ENCODE peak calls at places on chromosomes 2 and 18, in ten cellular contexts. P, A, Y, K, N, R, U, Z, L and J are unnamed samples.

GRCh38 chr18:49021433-49022129 is 70.8 kb upstream of the SMAD7 start:
- DNase-seq in P (peak), A (peak), Y (peak), K (peak), N (peak), R (no peak), U (peak), Z (no peak), L (peak), J (peak)

GRCh38 chr2:113962692-113963480 is 73.0 kb downstream of the ACTR3 start:
- DNase-seq in P (no peak), A (no peak), Y (no peak), K (no peak), N (no peak), R (peak), U (no peak), Z (no peak), L (peak), J (no peak)

GRCh38 chr18:8773980-8774379 is 68.6 kb downstream of the MTCL1 start:
- DNase-seq in P (no peak), A (no peak), Y (no peak), K (no peak), N (no peak), R (no peak), U (no peak), Z (no peak), L (peak), J (no peak)

GRCh38 chr2:106534471-106534870 is 47.3 kb downstream of the CD8B2 start:
- DNase-seq in P (no peak), A (no peak), Y (no peak), K (no peak), N (no peak), R (no peak), U (no peak), Z (peak), L (no peak), J (no peak)

GRCh38 chr18:47815486-47816270 is 114.8 kb downstream of the SMAD2 start:
- DNase-seq in P (no peak), A (no peak), Y (no peak), K (peak), N (no peak), R (no peak), U (no peak), Z (no peak), L (no peak), J (peak)

GRCh38 chr2:54631755-54632154 is 91.7 kb upstream of the EML6 start:
- DNase-seq in P (no peak), A (peak), Y (no peak), K (no peak), N (no peak), R (no peak), U (no peak), Z (no peak), L (no peak), J (no peak)

GRCh38 chr2:178891265-178891958 is 84.2 kb upstream of the TTN start:
- DNase-seq in P (peak), A (peak), Y (peak), K (peak), N (peak), R (no peak), U (no peak), Z (peak), L (peak), J (peak)

GRCh38 chr18:73980289-73980979 is 167.2 kb downstream of the FBXO15 start:
- DNase-seq in P (no peak), A (peak), Y (peak), K (peak), N (no peak), R (no peak), U (no peak), Z (peak), L (peak), J (no peak)

GRCh38 chr2:100401268-100401667 is 16.2 kb downstream of the CHST10 start:
- DNase-seq in P (no peak), A (no peak), Y (no peak), K (no peak), N (no peak), R (no peak), U (no peak), Z (no peak), L (no peak), J (no peak)

GRCh38 chr2:55961318-55961911 is 37.8 kb upstream of the EFEMP1 start:
- DNase-seq in P (peak), A (peak), Y (no peak), K (peak), N (no peak), R (no peak), U (no peak), Z (no peak), L (peak), J (peak)

GRCh38 chr2:48092846-48093498 is 186.7 kb upstream of the FBXO11 start:
- DNase-seq in P (no peak), A (no peak), Y (no peak), K (no peak), N (no peak), R (no peak), U (no peak), Z (no peak), L (peak), J (no peak)

GRCh38 chr2:43230481-43230880 is 4.1 kb upstream of the ZFP36L2 start:
- DNase-seq in P (peak), A (no peak), Y (no peak), K (no peak), N (no peak), R (no peak), U (no peak), Z (no peak), L (no peak), J (no peak)
- TF ChIP-seq CTCF in P (peak), A (no peak), Y (no peak), K (no peak), N (no peak), R (no peak), U (no peak), Z (no peak), L (no peak), J (no peak)

GRCh38 chr2:237520290-237520689 is 33.2 kb downstream of the MLPH start:
- DNase-seq in P (no peak), A (no peak), Y (no peak), K (no peak), N (no peak), R (no peak), U (no peak), Z (no peak), L (no peak), J (no peak)
- TF ChIP-seq CTCF in P (no peak), A (no peak), Y (no peak), K (no peak), N (no peak), R (no peak), U (no peak), Z (no peak), L (no peak), J (no peak)

GRCh38 chr2:233477548-233478433 is 88.8 kb downstream of the USP40 start:
- DNase-seq in P (no peak), A (no peak), Y (no peak), K (no peak), N (no peak), R (no peak), U (no peak), Z (no peak), L (no peak), J (peak)

GRCh38 chr2:233482616-233483015 is 84.0 kb downstream of the USP40 start:
- DNase-seq in P (no peak), A (no peak), Y (no peak), K (no peak), N (no peak), R (no peak), U (no peak), Z (no peak), L (no peak), J (no peak)

GRCh38 chr2:233479616-233480489 is 86.7 kb downstream of the USP40 start:
- DNase-seq in P (peak), A (no peak), Y (no peak), K (no peak), N (no peak), R (no peak), U (no peak), Z (no peak), L (no peak), J (no peak)

GRCh38 chr2:233481368-233482142 is 85.0 kb downstream of the USP40 start:
- DNase-seq in P (no peak), A (no peak), Y (no peak), K (no peak), N (no peak), R (no peak), U (no peak), Z (no peak), L (no peak), J (no peak)

GRCh38 chr2:233480490-233481202 is 85.9 kb downstream of the USP40 start:
- DNase-seq in P (peak), A (no peak), Y (no peak), K (peak), N (peak), R (no peak), U (no peak), Z (no peak), L (no peak), J (no peak)
- TF ChIP-seq CTCF in P (peak), A (no peak), Y (no peak), K (no peak), N (no peak), R (no peak), U (no peak), Z (no peak), L (no peak), J (no peak)

DNA sequence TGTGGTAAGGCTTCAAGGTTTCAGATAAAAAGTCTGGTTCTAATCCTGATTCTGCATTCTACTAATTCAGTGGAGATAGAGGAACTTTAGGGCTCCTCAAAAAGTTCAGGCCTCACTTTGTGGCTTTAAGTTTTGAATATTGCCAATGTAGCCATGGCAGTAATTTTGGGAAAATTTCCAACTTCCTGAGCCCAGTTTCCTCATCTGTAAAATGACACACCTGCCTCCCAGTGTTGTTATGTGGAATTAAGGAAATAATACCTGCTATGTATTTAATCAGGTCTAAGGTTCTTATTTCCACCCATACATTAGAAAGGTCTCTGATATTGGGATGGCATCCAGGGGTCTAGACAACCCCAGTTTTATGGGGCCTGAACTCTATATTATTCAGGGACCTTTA is 147.5 kb upstream of the ITGA6 start:
- DNase-seq in P (no peak), A (no peak), Y (no peak), K (no peak), N (no peak), R (no peak), U (no peak), Z (no peak), L (no peak), J (no peak)
- TF ChIP-seq CTCF in P (no peak), A (no peak), Y (no peak), K (no peak), N (no peak), R (no peak), U (no peak), Z (no peak), L (no peak), J (no peak)